ENCODE peak calls at places on chromosome 15, in four cellular contexts. S is osteoblast, J is neural progenitor cell, T is IMR-90. E is an unnamed sample.
A peak's percentile ranks its signal among the peaks of the same experiment; 100 is the strongest.

GRCh38 chr15:34271493-34271892 is 46.7 kb downstream of the EMC4 start:
- DNase-seq in T (peak; percentile 88), S (peak; percentile 48), J (no peak), E (peak; percentile 1)

GRCh38 chr15:88526247-88526879 is 20.1 kb downstream of the DET1 start:
- DNase-seq in J (no peak), S (no peak), T (no peak), E (no peak)

GRCh38 chr15:85756411-85757072 is 38.2 kb downstream of the KLHL25 start:
- DNase-seq in T (no peak), J (no peak), S (peak; percentile 89), E (no peak)

GRCh38 chr15:43958894-43959330 is 132.1 kb downstream of the WDR76 start:
- DNase-seq in T (peak; percentile 94), J (peak; percentile 2), S (peak; percentile 50), E (no peak)

GRCh38 chr15:57541805-57542504 is 49.7 kb upstream of the MYZAP start:
- DNase-seq in S (peak; percentile 86), T (peak; percentile 75), J (peak; percentile 70), E (no peak)

GRCh38 chr15:74907277-74907870 is 723 bp upstream of the FAM219B start:
- DNase-seq in T (no peak), J (no peak), S (peak; percentile 81), E (no peak)

GRCh38 chr15:74613089-74613952 is 2.3 kb upstream of the CLK3 start:
- DNase-seq in J (no peak), S (peak; percentile 73), T (no peak), E (no peak)

GRCh38 chr15:63772531-63772930 is 61.2 kb downstream of the HERC1 start:
- DNase-seq in J (no peak), S (no peak), T (no peak), E (no peak)

GRCh38 chr15:84981711-84982300 is at the start of gene PDE8A:
- DNase-seq in S (peak; percentile 96), J (peak; percentile 76), T (peak; percentile 31), E (no peak)

GRCh38 chr15:86870846-86871245 is 791.2 kb downstream of the AGBL1 start:
- DNase-seq in T (no peak), J (no peak), S (no peak), E (no peak)

GRCh38 chr15:81893182-81893833 is 152.5 kb downstream of the MEX3B start:
- DNase-seq in T (no peak), J (no peak), S (no peak), E (no peak)

GRCh38 chr15:95944856-95945255 is 385.6 kb upstream of the NR2F2 start:
- DNase-seq in J (no peak), S (no peak), T (no peak), E (no peak)

GRCh38 chr15:61327019-61327631 is 98.0 kb upstream of the RORA start:
- DNase-seq in J (no peak), T (no peak), S (no peak), E (no peak)

GRCh38 chr15:74889390-74889881 is 406 bp upstream of the MPI start:
- DNase-seq in S (peak; percentile 91), J (peak; percentile 51), T (peak; percentile 43), E (no peak)

GRCh38 chr15:31081568-31082250 is 19.8 kb downstream of the TRPM1 start:
- DNase-seq in S (no peak), T (no peak), J (no peak), E (no peak)

GRCh38 chr15:74955796-74956647 is 550 bp downstream of the RPP25 start:
- DNase-seq in T (peak; percentile 26), S (peak; percentile 91), J (peak; percentile 86), E (peak; percentile 61)

GRCh38 chr15:82063055-82063454 is 17.2 kb upstream of the MEX3B start:
- DNase-seq in T (no peak), S (no peak), J (peak; percentile 16), E (no peak)

GRCh38 chr15:31306426-31307269 is 20.0 kb upstream of the KLF13 start:
- DNase-seq in T (no peak), S (peak; percentile 83), J (peak; percentile 98), E (peak; percentile 13)

GRCh38 chr15:60370105-60370803 is 27.5 kb downstream of the ANXA2 start:
- DNase-seq in J (no peak), S (no peak), T (no peak), E (no peak)

GRCh38 chr15:70799667-70800450 is 36.5 kb upstream of the UACA start:
- DNase-seq in S (peak; percentile 90), T (peak; percentile 99), J (no peak), E (peak; percentile 48)

GRCh38 chr15:72907733-72908132 is 124.2 kb upstream of the ADPGK start:
- DNase-seq in J (no peak), T (no peak), S (no peak), E (no peak)

GRCh38 chr15:70532536-70533186 is 230.7 kb downstream of the UACA start:
- DNase-seq in J (no peak), T (no peak), S (no peak), E (no peak)

GRCh38 chr15:66293419-66294156 is at the start of gene DIS3L:
- DNase-seq in T (peak; percentile 20), J (peak; percentile 83), S (peak; percentile 94), E (peak; percentile 52)

GRCh38 chr15:42118650-42119531 is 24.5 kb upstream of the PLA2G4D start:
- DNase-seq in J (peak; percentile 42), S (no peak), T (no peak), E (no peak)

GRCh38 chr15:94327356-94327936 is 96.1 kb downstream of the MCTP2 start:
- DNase-seq in S (peak; percentile 86), T (peak; percentile 50), J (peak; percentile 34), E (peak; percentile 3)

GRCh38 chr15:38164061-38164460 is 88.6 kb upstream of the SPRED1 start:
- DNase-seq in S (peak; percentile 26), T (no peak), J (peak; percentile 36), E (no peak)

GRCh38 chr15:80934761-80935221 is 54.8 kb downstream of the MESD start:
- DNase-seq in S (peak; percentile 93), T (peak; percentile 74), J (no peak), E (no peak)

GRCh38 chr15:31504462-31504839 is 177.8 kb downstream of the KLF13 start:
- DNase-seq in S (no peak), T (no peak), J (no peak), E (no peak)

GRCh38 chr15:52351206-52351907 is 55.8 kb upstream of the MYO5C start:
- DNase-seq in T (no peak), J (no peak), S (peak; percentile 81), E (no peak)

GRCh38 chr15:68054658-68055223 is 626 bp downstream of the PIAS1 start:
- DNase-seq in T (peak; percentile 21), S (peak; percentile 89), J (peak; percentile 87), E (peak; percentile 45)
- H2AFZ ChIP-seq in T (peak overlapping the region; percentile 93), S (peak overlapping the region; percentile 73), J (peak overlapping the region; percentile 94), E (peak overlapping the region; percentile 84)

GRCh38 chr15:55742927-55743614 is at the start of gene PRTG:
- DNase-seq in S (peak; percentile 97), T (peak; percentile 69), J (peak; percentile 97), E (peak; percentile 43)

GRCh38 chr15:55741592-55742497 is 1.1 kb downstream of the PRTG start:
- DNase-seq in T (no peak), S (peak; percentile 87), J (peak; percentile 70), E (no peak)

GRCh38 chr15:55744026-55744655 is 1.2 kb upstream of the PRTG start:
- DNase-seq in S (peak; percentile 76), J (no peak), T (no peak), E (no peak)

GRCh38 chr15:55742498-55742926 is 440 bp downstream of the PRTG start:
- DNase-seq in T (peak; percentile 22), J (peak; percentile 66), S (peak; percentile 93), E (peak; percentile 27)

GRCh38 chr15:55743615-55743978 is 645 bp upstream of the PRTG start:
- DNase-seq in T (no peak), S (peak; percentile 87), J (no peak), E (no peak)
- H2AFZ ChIP-seq in T (peak overlapping the region; percentile 89), S (peak overlapping the region; percentile 88), J (peak overlapping the region; percentile 37), E (peak overlapping the region; percentile 90)

GRCh38 chr15:62745621-62746180 is 296.8 kb upstream of the TPM1 start:
- DNase-seq in J (no peak), T (peak; percentile 18), S (no peak), E (no peak)

GRCh38 chr15:62740141-62741004 is 302.2 kb upstream of the TPM1 start:
- DNase-seq in S (no peak), J (no peak), T (peak; percentile 54), E (no peak)

GRCh38 chr15:62739507-62739906 is 303.0 kb upstream of the TPM1 start:
- DNase-seq in J (no peak), S (peak; percentile 89), T (peak; percentile 86), E (peak; percentile 63)

GRCh38 chr15:62741106-62741505 is 301.4 kb upstream of the TPM1 start:
- DNase-seq in J (no peak), T (no peak), S (no peak), E (no peak)

DNA sequence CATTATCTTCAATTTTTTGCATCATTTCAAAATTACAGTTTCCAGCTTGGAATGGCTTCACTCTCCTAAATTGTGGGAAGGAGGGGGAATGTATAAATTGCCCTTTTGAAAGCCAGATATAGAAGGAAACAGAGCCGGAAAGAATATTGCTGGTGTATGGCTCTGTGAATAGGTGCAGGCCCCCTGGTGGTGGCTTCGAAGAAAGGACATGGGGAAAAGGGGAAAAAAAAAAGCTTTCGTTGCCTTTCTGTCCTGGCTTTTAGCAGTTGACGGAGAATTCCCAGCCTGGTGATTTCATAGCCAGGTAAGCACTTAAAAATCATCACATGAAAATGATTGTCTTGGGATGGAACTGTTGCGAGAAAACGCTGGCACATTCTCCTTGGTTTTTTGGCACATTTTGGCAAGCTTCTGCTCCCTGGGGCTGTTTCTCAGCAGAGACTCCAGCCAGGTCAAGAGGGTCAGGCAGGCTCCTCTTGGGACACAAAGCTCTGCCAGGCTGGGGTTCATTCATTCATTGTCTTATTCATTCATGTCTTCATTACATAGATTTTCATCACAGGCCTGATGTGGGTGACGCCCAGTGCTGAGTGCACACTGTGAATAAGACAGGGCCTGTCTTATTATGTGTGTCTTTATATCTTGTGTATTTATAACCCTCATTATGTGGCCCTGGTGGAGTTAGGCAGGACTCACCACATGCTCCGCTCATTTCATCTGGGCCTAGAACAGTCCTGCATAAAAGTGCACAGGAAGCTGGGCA is 300.0 kb upstream of the TPM1 start:
- DNase-seq in J (peak; percentile 81), T (peak; percentile 90), S (peak; percentile 87), E (peak; percentile 39)
- H2AFZ ChIP-seq in J (peak overlapping the region; percentile 19), T (peak overlapping the region; percentile 10), S (peak overlapping the region; percentile 59), E (no peak overlapping the region)

GRCh38 chr15:39925112-39925830 is 5.2 kb upstream of the GPR176 start:
- DNase-seq in J (peak; percentile 16), T (peak; percentile 77), S (peak; percentile 80), E (no peak)
- H2AFZ ChIP-seq in J (no peak overlapping the region), T (peak overlapping the region; percentile 76), S (peak overlapping the region; percentile 45), E (no peak overlapping the region)

GRCh38 chr15:50145451-50145872 is 26.4 kb upstream of the ATP8B4 start:
- DNase-seq in J (peak; percentile 83), S (no peak), T (peak; percentile 88), E (no peak)

GRCh38 chr15:50148362-50148963 is 29.4 kb upstream of the ATP8B4 start:
- DNase-seq in T (peak; percentile 79), S (no peak), J (peak; percentile 88), E (peak; percentile 60)

GRCh38 chr15:50149090-50149489 is 30.1 kb upstream of the ATP8B4 start:
- DNase-seq in T (no peak), J (no peak), S (no peak), E (peak; percentile 88)

GRCh38 chr15:50144342-50145120 is 25.5 kb upstream of the ATP8B4 start:
- DNase-seq in T (no peak), S (no peak), J (no peak), E (no peak)

GRCh38 chr15:50146661-50147060 is 27.6 kb upstream of the ATP8B4 start:
- DNase-seq in T (no peak), S (no peak), J (no peak), E (no peak)
- H2AFZ ChIP-seq in T (peak overlapping the region; percentile 72), S (peak overlapping the region; percentile 67), J (peak overlapping the region; percentile 32), E (no peak overlapping the region)